ENCODE peak calls at places on chromosomes 12 and 14, in six cellular contexts. Y is activated CD8-positive, alpha-beta T cell treated with anti-CD3 and anti-CD28 coated beads for 36 hours; L is fibroblast of the aortic adventitia; U is astrocyte of the spinal cord; S is cardiac muscle cell; Q is lower lobe of right lung. C is an unnamed sample.

GRCh38 chr12:31629756-31630732 is 29.4 kb upstream of the ETFBKMT start:
- DNase-seq in Y (no peak), L (peak; percentile 84), U (peak; percentile 72), S (peak; percentile 93), Q (no peak), C (no peak)

GRCh38 chr12:122318607-122319311 is 52.5 kb upstream of the VPS33A start:
- DNase-seq in Y (no peak), L (peak; percentile 99), U (peak; percentile 85), S (no peak), Q (no peak), C (no peak)

GRCh38 chr12:56256326-56256960 is 1.7 kb downstream of the ANKRD52 start:
- DNase-seq in Y (peak; percentile 19), L (peak; percentile 78), U (peak; percentile 46), S (no peak), Q (no peak), C (peak; percentile 26)

GRCh38 chr14:101004954-101005353 is 101.4 kb upstream of the RTL1 start:
- DNase-seq in Y (no peak), L (no peak), U (peak; percentile 71), S (no peak), Q (no peak), C (no peak)

GRCh38 chr12:2267624-2268477 is 215.1 kb downstream of the CACNA1C start:
- DNase-seq in Y (no peak), L (peak; percentile 90), U (peak; percentile 26), S (no peak), Q (no peak), C (peak; percentile 11)

GRCh38 chr14:54567634-54568561 is 970 bp downstream of the SAMD4A start:
- DNase-seq in Y (peak; percentile 60), L (peak; percentile 58), U (peak; percentile 55), S (peak; percentile 68), Q (peak; percentile 69), C (peak; percentile 73)

GRCh38 chr14:58131386-58131785 is 20.6 kb downstream of the ARMH4 start:
- DNase-seq in Y (no peak), L (peak; percentile 16), U (peak; percentile 34), S (no peak), Q (no peak), C (no peak)

GRCh38 chr12:125140918-125141573 is 75.8 kb downstream of the AACS start:
- DNase-seq in Y (no peak), L (peak; percentile 74), U (peak; percentile 73), S (no peak), Q (no peak), C (no peak)

GRCh38 chr14:57574617-57575288 is 81.1 kb upstream of the CCDC198 start:
- DNase-seq in Y (no peak), L (no peak), U (no peak), S (no peak), Q (no peak), C (no peak)

GRCh38 chr14:101560534-101561113 is 671 bp upstream of the DIO3 start:
- DNase-seq in Y (no peak), L (no peak), U (no peak), S (no peak), Q (peak; percentile 0), C (no peak)

GRCh38 chr12:83954071-83954789 is 958.4 kb downstream of the SLC6A15 start:
- DNase-seq in Y (no peak), L (peak; percentile 5), U (no peak), S (no peak), Q (no peak), C (no peak)

GRCh38 chr12:54232790-54233189 is 44.0 kb upstream of the SMUG1 start:
- DNase-seq in Y (no peak), L (peak; percentile 85), U (peak; percentile 52), S (no peak), Q (no peak), C (no peak)

GRCh38 chr12:21323736-21324135 is 11.0 kb downstream of the SLCO1A2 start:
- DNase-seq in Y (no peak), L (no peak), U (no peak), S (no peak), Q (no peak), C (no peak)

GRCh38 chr14:71588028-71588427 is 344.2 kb upstream of the RGS6 start:
- DNase-seq in Y (no peak), L (peak; percentile 70), U (peak; percentile 86), S (no peak), Q (no peak), C (no peak)

GRCh38 chr14:29111554-29111953 is 345.0 kb downstream of the FOXG1 start:
- DNase-seq in Y (no peak), L (no peak), U (no peak), S (no peak), Q (no peak), C (no peak)

GRCh38 chr12:94353130-94353529 is 106.5 kb downstream of the CEP83 start:
- DNase-seq in Y (no peak), L (no peak), U (no peak), S (no peak), Q (no peak), C (no peak)

GRCh38 chr14:53432378-53432802 is 279.3 kb upstream of the DDHD1 start:
- DNase-seq in Y (no peak), L (peak; percentile 63), U (peak; percentile 46), S (peak; percentile 66), Q (no peak), C (peak; percentile 62)

GRCh38 chr14:68719634-68720384 is 73.1 kb downstream of the ZFP36L1 start:
- DNase-seq in Y (no peak), L (no peak), U (no peak), S (no peak), Q (no peak), C (no peak)

GRCh38 chr14:57502581-57503254 is 9.1 kb upstream of the CCDC198 start:
- DNase-seq in Y (no peak), L (peak; percentile 29), U (peak; percentile 29), S (no peak), Q (no peak), C (no peak)

GRCh38 chr12:111353603-111354295 is 15.1 kb downstream of the PHETA1 start:
- DNase-seq in Y (no peak), L (no peak), U (no peak), S (no peak), Q (no peak), C (no peak)
- TF ChIP-seq CTCF in Y (no peak), L (no peak), U (no peak), S (no peak), Q (no peak), C (no peak)

DNA sequence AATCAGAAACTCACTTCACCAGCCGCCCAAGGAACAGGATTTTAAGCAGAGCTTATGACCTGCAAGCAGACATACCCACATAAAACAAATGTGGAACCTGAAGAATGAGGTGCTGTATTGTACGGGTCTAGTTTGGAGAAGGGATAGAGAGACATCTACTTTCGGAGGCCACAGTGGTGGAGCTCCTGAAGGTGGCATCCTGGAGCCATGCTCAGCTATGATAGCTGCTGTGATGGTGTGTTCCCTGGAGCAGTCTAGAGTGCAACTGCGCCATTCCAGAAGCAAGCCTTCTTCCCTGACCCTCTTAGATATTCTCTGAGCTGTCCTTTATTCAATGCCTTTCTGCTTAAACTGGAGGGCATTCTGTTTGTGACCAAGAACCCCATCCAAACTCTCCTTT is 402.6 kb downstream of the FUT8 start:
- DNase-seq in Y (no peak), L (no peak), U (no peak), S (no peak), Q (no peak), C (no peak)
- TF ChIP-seq CTCF in Y (no peak), L (no peak), U (no peak), S (no peak), Q (no peak), C (no peak)

DNA sequence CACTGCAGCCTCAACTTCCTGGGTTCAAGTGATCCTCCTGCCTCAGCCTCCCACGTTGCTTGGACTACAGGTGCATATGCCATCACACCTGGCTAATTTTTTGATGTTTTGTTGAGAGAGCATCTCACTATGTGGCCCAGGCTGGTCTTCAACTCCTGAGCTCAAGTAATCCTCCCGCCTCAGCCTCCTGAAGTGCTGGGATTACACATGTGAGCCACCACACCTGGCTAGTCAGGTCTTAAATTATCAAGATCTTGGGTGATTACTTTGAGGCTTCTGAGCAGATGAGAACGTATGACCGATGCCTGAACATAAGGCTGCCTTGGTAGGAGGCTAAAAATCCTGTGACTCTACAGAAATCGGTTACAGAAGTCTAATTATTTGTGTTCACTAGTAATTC is 53.0 kb upstream of the FRS2 start:
- DNase-seq in Y (no peak), L (no peak), U (no peak), S (no peak), Q (no peak), C (no peak)
- TF ChIP-seq CTCF in Y (no peak), L (no peak), U (no peak), S (no peak), Q (no peak), C (no peak)

DNA sequence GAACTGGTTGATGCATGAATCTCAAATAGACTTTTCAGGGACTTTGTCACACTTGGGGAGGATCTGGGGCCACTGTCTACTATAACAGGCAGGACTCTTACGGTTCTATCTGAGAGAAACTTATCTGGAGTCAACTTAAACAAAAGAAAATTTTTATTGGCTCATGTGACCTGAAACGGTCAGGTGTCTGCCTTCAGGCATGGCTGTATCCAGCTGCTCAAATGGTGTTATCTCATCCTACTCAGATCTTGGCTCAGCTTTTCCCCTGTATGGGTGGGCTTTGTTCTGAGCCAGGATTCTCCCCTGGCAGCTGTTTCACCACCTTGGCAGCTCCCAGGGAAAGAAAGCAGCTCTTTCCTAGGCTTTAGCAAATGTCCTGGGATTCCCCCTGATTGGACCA is 183.2 kb upstream of the MYL2 start:
- DNase-seq in Y (no peak), L (no peak), U (no peak), S (no peak), Q (no peak), C (no peak)
- TF ChIP-seq CTCF in Y (no peak), L (no peak), U (no peak), S (no peak), Q (no peak), C (no peak)

GRCh38 chr14:99808515-99808914 is 15.3 kb downstream of the EML1 start:
- DNase-seq in Y (no peak), L (peak; percentile 60), U (no peak), S (no peak), Q (no peak), C (no peak)
- TF ChIP-seq CTCF in Y (no peak), L (no peak), U (no peak), S (no peak), Q (no peak), C (no peak)

GRCh38 chr14:73851567-73852382 is at the start of gene PTGR2:
- DNase-seq in Y (peak; percentile 94), L (peak; percentile 97), U (peak; percentile 97), S (peak; percentile 99), Q (peak; percentile 97), C (peak; percentile 97)
- TF ChIP-seq CTCF in Y (no peak), L (peak; percentile 27), U (no peak), S (no peak), Q (no peak), C (no peak)

C was measured in GM13976.